ENCODE peak calls at places on chromosomes 5 and 9, in nine cellular contexts. I is spleen, O is tibial nerve, Y is epithelial cell of esophagus, C is nephron progenitor cell, X is mesothelial cell of epicardium, L is upper lobe of right lung, B is GM10248, F is IMR-90. U is an unnamed sample.

GRCh38 chr5:164097747-164098146 is 592.3 kb downstream of the MAT2B start:
- DNase-seq in Y (peak; percentile 92), L (no peak), X (no peak), B (no peak), O (no peak), F (peak; percentile 29), C (no peak), I (no peak), U (no peak)

GRCh38 chr5:72347801-72348305 is 27.7 kb downstream of the PTCD2 start:
- DNase-seq in L (no peak), C (no peak), B (no peak), X (no peak), O (no peak), F (peak; percentile 98), Y (peak; percentile 89), I (no peak), U (no peak)

GRCh38 chr5:74304536-74304935 is 336.0 kb downstream of the ENC1 start:
- DNase-seq in X (no peak), L (no peak), F (no peak), C (no peak), B (no peak), I (no peak), O (no peak), Y (no peak), U (no peak)

GRCh38 chr9:133595910-133596309 is 13.3 kb downstream of the FAM163B start:
- DNase-seq in B (no peak), L (no peak), Y (no peak), X (no peak), C (no peak), F (no peak), I (no peak), O (no peak), U (no peak)

GRCh38 chr9:92714787-92715487 is 45.0 kb upstream of the IPPK start:
- DNase-seq in L (no peak), C (no peak), F (no peak), Y (no peak), O (no peak), B (no peak), X (no peak), I (no peak), U (peak; percentile 92)

GRCh38 chr5:89981871-89982773 is 427.4 kb downstream of the CETN3 start:
- DNase-seq in Y (no peak), I (no peak), C (no peak), X (no peak), O (no peak), B (no peak), F (no peak), L (no peak), U (no peak)

GRCh38 chr9:92704528-92704927 is 34.6 kb upstream of the IPPK start:
- DNase-seq in F (no peak), I (no peak), B (no peak), C (no peak), O (no peak), Y (no peak), X (no peak), L (no peak), U (no peak)

GRCh38 chr9:70229026-70229425 is 29.8 kb upstream of the SMC5 start:
- DNase-seq in L (no peak), C (peak; percentile 4), B (no peak), Y (no peak), O (peak; percentile 9), X (no peak), I (no peak), F (no peak), U (no peak)

GRCh38 chr5:135466178-135467050 is 14.3 kb upstream of the TIFAB start:
- DNase-seq in O (peak; percentile 59), L (peak; percentile 88), I (peak; percentile 91), C (peak; percentile 92), F (peak; percentile 56), B (peak; percentile 85), X (peak; percentile 93), Y (peak; percentile 73), U (peak; percentile 92)

GRCh38 chr5:6732634-6733410 is 19.6 kb downstream of the TENT4A start:
- DNase-seq in L (peak; percentile 64), F (peak; percentile 79), I (peak; percentile 74), C (no peak), B (no peak), O (no peak), X (no peak), Y (peak; percentile 82), U (no peak)

GRCh38 chr5:158414333-158414762 is 555.4 kb upstream of the CLINT1 start:
- DNase-seq in F (no peak), Y (no peak), C (no peak), X (no peak), I (no peak), B (no peak), L (no peak), O (peak; percentile 62), U (no peak)

GRCh38 chr5:151670953-151671636 is 15.6 kb downstream of the SPARC start:
- DNase-seq in Y (peak; percentile 44), X (no peak), O (no peak), B (no peak), I (no peak), F (peak; percentile 61), C (no peak), L (no peak), U (no peak)

GRCh38 chr9:127185931-127186781 is 63.7 kb upstream of the ANGPTL2 start:
- DNase-seq in F (peak; percentile 84), I (peak; percentile 64), L (peak; percentile 74), X (peak; percentile 48), Y (no peak), O (peak; percentile 86), B (no peak), C (no peak), U (peak; percentile 82)

GRCh38 chr9:124975131-124975530 is 34.2 kb upstream of the GOLGA1 start:
- DNase-seq in B (no peak), I (no peak), Y (no peak), L (no peak), X (no peak), O (no peak), F (peak; percentile 30), C (no peak), U (no peak)

GRCh38 chr5:78211052-78211451 is 83.4 kb downstream of the AP3B1 start:
- DNase-seq in L (no peak), O (no peak), F (no peak), C (no peak), I (no peak), Y (no peak), B (no peak), X (no peak), U (no peak)

GRCh38 chr9:124420991-124421543 is 5.8 kb upstream of the PSMB7 start:
- DNase-seq in C (no peak), I (no peak), F (peak; percentile 13), B (no peak), X (no peak), Y (no peak), L (no peak), O (no peak), U (no peak)

GRCh38 chr9:129125478-129125877 is 14.3 kb downstream of the PTPA start:
- DNase-seq in Y (peak; percentile 94), I (no peak), C (no peak), O (no peak), X (no peak), L (no peak), F (peak; percentile 91), B (no peak), U (no peak)

GRCh38 chr9:116587919-116588318 is 99.2 kb upstream of the TRIM32 start:
- DNase-seq in C (no peak), L (no peak), O (no peak), Y (no peak), F (no peak), X (no peak), B (no peak), I (no peak), U (no peak)

DNA sequence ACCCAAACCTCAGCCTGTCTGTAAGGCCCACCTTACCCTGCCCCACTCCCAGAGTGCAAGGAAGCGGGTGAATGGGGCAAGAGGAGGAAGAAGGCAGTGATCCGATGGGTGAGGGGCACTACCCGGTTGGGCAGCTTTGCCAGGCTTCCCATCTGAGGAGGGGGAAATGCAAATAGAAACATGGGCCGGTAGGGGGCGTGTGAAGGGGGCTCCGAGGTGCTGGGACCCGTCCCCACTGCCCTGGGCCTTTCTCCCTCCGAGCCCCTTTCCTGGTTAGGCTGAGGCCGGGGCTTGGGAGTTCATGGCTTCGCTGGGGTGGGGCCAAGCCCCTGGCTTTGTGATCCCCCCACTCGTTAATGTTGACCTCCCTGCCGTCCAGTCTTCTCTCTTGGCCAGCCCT is 23.6 kb upstream of the MYORG start:
- DNase-seq in I (no peak), Y (no peak), F (no peak), L (no peak), C (peak; percentile 26), O (no peak), X (no peak), B (no peak), U (no peak)
- TF ChIP-seq CTCF in I (no peak), Y (no peak), F (no peak), L (no peak), C (no peak), O (no peak), X (no peak), B (no peak), U (no peak)

GRCh38 chr5:128572546-128573339 is 34.7 kb upstream of the FBN2 start:
- DNase-seq in L (no peak), F (peak; percentile 69), Y (peak; percentile 21), O (no peak), I (no peak), X (no peak), B (no peak), C (no peak), U (no peak)
- TF ChIP-seq CTCF in L (no peak), F (no peak), Y (no peak), O (no peak), I (no peak), X (no peak), B (no peak), C (no peak), U (no peak)

DNA sequence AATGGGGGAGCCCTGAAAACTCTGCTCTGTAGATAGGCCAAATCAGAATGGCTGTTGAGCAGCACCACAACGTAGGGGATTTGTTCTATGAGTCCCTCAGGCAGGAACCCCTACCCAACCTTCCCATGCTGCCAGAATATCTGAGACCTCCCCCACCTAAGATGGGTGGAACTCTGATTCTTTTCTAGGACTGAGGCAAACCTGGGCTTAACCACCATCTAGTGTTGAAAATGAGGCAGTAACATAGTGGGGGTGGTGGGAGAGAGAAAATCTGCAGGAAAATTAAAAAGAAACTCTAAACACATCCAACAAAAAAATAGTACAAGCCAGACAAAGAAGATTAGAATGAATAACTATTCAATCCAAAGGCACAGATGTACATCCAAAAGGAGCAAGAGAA is 228.4 kb downstream of the ATPSCKMT start:
- DNase-seq in Y (no peak), L (no peak), I (no peak), B (no peak), X (no peak), F (peak; percentile 6), O (no peak), C (no peak), U (no peak)
- TF ChIP-seq CTCF in Y (no peak), L (no peak), I (no peak), B (no peak), X (no peak), F (peak; percentile 27), O (no peak), C (no peak), U (peak; percentile 15)

GRCh38 chr5:87599778-87600177 is 187.0 kb upstream of the CCNH start:
- DNase-seq in O (no peak), B (no peak), X (no peak), C (no peak), F (no peak), I (no peak), L (no peak), Y (no peak), U (no peak)

GRCh38 chr5:87594566-87594965 is 181.8 kb upstream of the CCNH start:
- DNase-seq in B (no peak), F (no peak), Y (no peak), L (no peak), C (no peak), X (no peak), I (no peak), O (no peak), U (no peak)

GRCh38 chr5:87598460-87598859 is 185.7 kb upstream of the CCNH start:
- DNase-seq in B (no peak), X (no peak), L (no peak), F (no peak), C (no peak), O (no peak), I (no peak), Y (no peak), U (no peak)
- TF ChIP-seq CTCF in B (no peak), X (no peak), L (no peak), F (no peak), C (no peak), O (no peak), I (no peak), Y (no peak), U (no peak)